ENCODE peak calls at places on chromosome 11, in eight cellular contexts. E is stimulated activated CD4-positive, alpha-beta T cell treated with anti-CD3 and anti-CD28 coated beads, Interleukin-4, amount 100 ng/mL, for 4 hours; D is Calu3; Y is MV-4-11; P is cardiac fibroblast; V is cardiac muscle cell; O is hypothalamus; X is activated CD4-positive, CD25-positive, alpha-beta regulatory T cell treated with anti-CD3 and anti-CD28 coated beads, Interleukin-2, amount 50 U/mL, for 16 hours. H is an unnamed sample.

GRCh38 chr11:1830119-1830499 is 4.7 kb upstream of the SYT8 start:
- DNase-seq in E (no peak), D (peak), Y (no peak), P (no peak), V (no peak), O (no peak), X (no peak), H (no peak)

GRCh38 chr11:86740628-86741488 is 59.5 kb upstream of the PRSS23 start:
- DNase-seq in E (no peak), D (peak), Y (peak), P (peak), V (peak), O (no peak), X (no peak), H (peak)

GRCh38 chr11:111367411-111368284 is 11.4 kb downstream of the POU2AF1 start:
- DNase-seq in E (no peak), D (no peak), Y (no peak), P (no peak), V (no peak), O (no peak), X (no peak), H (no peak)

GRCh38 chr11:67680701-67681472 is 6.5 kb upstream of the ALDH3B2 start:
- DNase-seq in E (no peak), D (no peak), Y (no peak), P (no peak), V (no peak), O (no peak), X (no peak), H (no peak)

GRCh38 chr11:108025387-108026080 is 16.8 kb downstream of the CUL5 start:
- DNase-seq in E (no peak), D (no peak), Y (no peak), P (no peak), V (no peak), O (no peak), X (no peak), H (no peak)

GRCh38 chr11:115501504-115501894 is 2.7 kb downstream of the CADM1 start:
- DNase-seq in E (no peak), D (no peak), Y (no peak), P (no peak), V (no peak), O (no peak), X (no peak), H (no peak)

GRCh38 chr11:118434553-118435232 is 1.6 kb upstream of the KMT2A start:
- DNase-seq in E (peak), D (peak), Y (peak), P (no peak), V (peak), O (no peak), X (no peak), H (peak)

GRCh38 chr11:129723964-129724291 is 91.7 kb upstream of the TMEM45B start:
- DNase-seq in E (no peak), D (no peak), Y (no peak), P (no peak), V (no peak), O (no peak), X (no peak), H (no peak)

GRCh38 chr11:7353100-7353499 is 101.4 kb downstream of the SYT9 start:
- DNase-seq in E (no peak), D (peak), Y (peak), P (peak), V (peak), O (no peak), X (no peak), H (no peak)

GRCh38 chr11:36565033-36565610 is 2.7 kb upstream of the RAG1 start:
- DNase-seq in E (no peak), D (no peak), Y (no peak), P (no peak), V (peak), O (no peak), X (no peak), H (no peak)

GRCh38 chr11:117319214-117319840 is 3.3 kb upstream of the BACE1 start:
- DNase-seq in E (no peak), D (no peak), Y (no peak), P (peak), V (no peak), O (no peak), X (no peak), H (no peak)

GRCh38 chr11:64947202-64947814 is 11.6 kb upstream of the GPHA2 start:
- DNase-seq in E (no peak), D (no peak), Y (peak), P (peak), V (no peak), O (no peak), X (no peak), H (no peak)

GRCh38 chr11:95282337-95282751 is 51.3 kb upstream of the SESN3 start:
- DNase-seq in E (no peak), D (no peak), Y (peak), P (no peak), V (no peak), O (no peak), X (no peak), H (no peak)

GRCh38 chr11:1153105-1153950 is 4.4 kb upstream of the MUC5AC start:
- DNase-seq in E (no peak), D (peak), Y (no peak), P (no peak), V (no peak), O (no peak), X (no peak), H (no peak)

GRCh38 chr11:65380460-65381126 is 1.9 kb downstream of the SLC25A45 start:
- DNase-seq in E (no peak), D (no peak), Y (no peak), P (no peak), V (no peak), O (no peak), X (no peak), H (no peak)

GRCh38 chr11:35526370-35526792 is 965 bp upstream of the PAMR1 start:
- DNase-seq in E (no peak), D (no peak), Y (no peak), P (peak), V (no peak), O (no peak), X (no peak), H (no peak)

GRCh38 chr11:109845437-109845836 is 247.8 kb upstream of the ZC3H12C start:
- DNase-seq in E (no peak), D (no peak), Y (no peak), P (no peak), V (no peak), O (no peak), X (no peak), H (no peak)

GRCh38 chr11:35853871-35854270 is 90.0 kb upstream of the LDLRAD3 start:
- DNase-seq in E (no peak), D (no peak), Y (no peak), P (no peak), V (no peak), O (no peak), X (no peak), H (no peak)

GRCh38 chr11:27673979-27674663 is 26.1 kb downstream of the BDNF start:
- DNase-seq in E (no peak), D (no peak), Y (no peak), P (no peak), V (no peak), O (no peak), X (no peak), H (no peak)

GRCh38 chr11:72534859-72535547 is 100.7 kb upstream of the CLPB start:
- DNase-seq in E (no peak), D (no peak), Y (no peak), P (no peak), V (peak), O (no peak), X (no peak), H (no peak)

GRCh38 chr11:68099474-68100405 is 21.4 kb downstream of the CHKA start:
- DNase-seq in E (no peak), D (peak), Y (no peak), P (no peak), V (peak), O (no peak), X (no peak), H (no peak)

GRCh38 chr11:62012451-62013265 is 45.2 kb upstream of the FTH1 start:
- DNase-seq in E (no peak), D (peak), Y (no peak), P (peak), V (no peak), O (no peak), X (no peak), H (no peak)

GRCh38 chr11:72838691-72839305 is 24.6 kb downstream of the ATG16L2 start:
- DNase-seq in E (no peak), D (no peak), Y (no peak), P (peak), V (no peak), O (no peak), X (no peak), H (no peak)

GRCh38 chr11:78338138-78338537 is 79.5 kb downstream of the GAB2 start:
- DNase-seq in E (no peak), D (no peak), Y (peak), P (no peak), V (no peak), O (no peak), X (no peak), H (no peak)

GRCh38 chr11:60835472-60835871 is 6.4 kb upstream of the CCDC86 start:
- DNase-seq in E (no peak), D (no peak), Y (peak), P (peak), V (no peak), O (no peak), X (no peak), H (no peak)

GRCh38 chr11:14974723-14975587 is 2.8 kb upstream of the CALCA start:
- DNase-seq in E (peak), D (peak), Y (no peak), P (peak), V (peak), O (no peak), X (peak), H (no peak)

GRCh38 chr11:61041755-61042518 is 60.4 kb upstream of the CD5 start:
- DNase-seq in E (peak), D (peak), Y (peak), P (no peak), V (peak), O (no peak), X (peak), H (peak)